ENCODE peak calls at places on chromosomes 13 and 19, in six cellular contexts. G, R, M, O, D and X are unnamed samples.

GRCh38 chr19:37809366-37809765 is 30.0 kb upstream of the ZNF573 start:
- DNase-seq in O (no peak), R (no peak), M (no peak), G (no peak), D (no peak), X (no peak)

GRCh38 chr13:25775275-25775674 is 276.5 kb downstream of the SHISA2 start:
- DNase-seq in D (no peak), M (no peak), O (no peak), R (no peak), G (no peak), X (no peak)

GRCh38 chr19:16249826-16250434 is 52.2 kb downstream of the AP1M1 start:
- DNase-seq in D (no peak), R (no peak), G (peak; percentile 28), O (peak; percentile 11), M (no peak), X (no peak)

GRCh38 chr19:35226748-35227147 is 1.8 kb downstream of the FAM187B start:
- DNase-seq in G (no peak), R (no peak), D (no peak), M (no peak), O (no peak), X (no peak)

GRCh38 chr13:36030670-36031331 is 100.4 kb downstream of the DCLK1 start:
- DNase-seq in R (no peak), G (peak; percentile 97), M (no peak), O (no peak), D (peak; percentile 43), X (no peak)

GRCh38 chr13:67278230-67278629 is 48.1 kb upstream of the PCDH9 start:
- DNase-seq in G (peak; percentile 95), M (no peak), O (peak; percentile 43), D (no peak), R (no peak), X (no peak)

GRCh38 chr13:34035676-34036325 is 217.9 kb downstream of the RFC3 start:
- DNase-seq in M (no peak), O (no peak), G (no peak), D (peak; percentile 96), R (no peak), X (no peak)

GRCh38 chr19:7540761-7541480 is 5.4 kb downstream of the PNPLA6 start:
- DNase-seq in M (no peak), O (no peak), R (no peak), D (no peak), G (peak; percentile 40), X (no peak)

DNA sequence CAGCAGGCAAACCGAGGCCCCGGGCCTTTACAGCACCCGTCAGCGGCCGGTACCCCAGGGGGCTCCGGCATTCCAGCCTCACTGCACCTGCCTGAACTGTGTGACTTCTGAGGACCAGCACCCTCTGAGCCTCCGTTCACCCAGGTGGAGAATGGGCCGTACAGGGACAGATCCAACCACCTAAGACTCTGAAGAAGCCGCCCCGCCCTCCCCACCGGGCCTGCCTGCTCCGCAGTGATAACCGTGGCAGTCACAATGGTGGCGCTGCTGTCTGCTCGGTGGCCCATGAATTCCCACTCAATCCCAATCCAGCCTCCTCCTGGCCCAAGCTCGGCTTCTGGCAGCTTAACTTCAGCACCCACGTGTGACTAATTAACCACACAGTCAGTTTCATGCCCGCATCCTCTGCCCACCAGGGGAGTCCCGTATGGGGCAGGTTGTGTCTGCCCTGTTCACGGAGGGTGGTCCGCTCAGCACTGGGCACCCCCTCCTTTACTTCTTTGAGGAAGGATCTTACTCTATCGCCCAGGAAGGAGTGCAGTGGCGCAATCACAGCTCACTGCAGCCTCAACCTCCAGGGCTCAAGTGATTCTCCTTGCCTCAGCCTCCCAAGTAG is 3.4 kb downstream of the TCF3 start:
- DNase-seq in R (no peak), M (no peak), O (no peak), D (no peak), G (no peak), X (no peak)
- TF ChIP-seq CTCF in R (no peak), M (no peak), O (no peak), D (no peak), G (no peak), X (no peak)

GRCh38 chr13:73286177-73286576 is 227.4 kb downstream of the KLF5 start:
- DNase-seq in G (no peak), D (no peak), R (no peak), M (no peak), O (no peak), X (no peak)
- TF ChIP-seq CTCF in G (no peak), D (peak; percentile 41), R (no peak), M (no peak), O (no peak), X (no peak)

DNA sequence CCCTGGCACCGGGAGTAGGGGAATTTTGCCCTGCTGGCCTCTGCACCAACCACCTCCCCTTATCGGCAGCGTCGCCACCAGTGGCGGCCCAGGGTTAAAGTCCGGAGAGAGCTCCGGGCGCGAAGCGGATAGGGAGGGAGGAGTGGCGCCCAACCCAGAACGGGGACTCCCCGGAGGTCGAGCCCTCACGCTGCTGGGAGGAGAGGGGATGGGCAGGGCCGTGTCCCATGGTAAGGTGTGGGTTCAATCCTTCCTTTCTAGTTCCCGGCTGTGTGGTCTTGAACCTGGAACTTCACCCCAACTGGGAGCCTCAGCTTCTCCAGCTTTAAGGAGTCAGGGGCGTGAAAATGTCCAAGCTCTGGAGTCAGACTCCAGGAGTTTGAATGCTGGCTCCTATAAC is 23.3 kb upstream of the BCL3 start:
- DNase-seq in G (no peak), D (no peak), M (no peak), O (no peak), R (no peak), X (no peak)
- TF ChIP-seq CTCF in G (no peak), D (no peak), M (no peak), O (no peak), R (no peak), X (no peak)

DNA sequence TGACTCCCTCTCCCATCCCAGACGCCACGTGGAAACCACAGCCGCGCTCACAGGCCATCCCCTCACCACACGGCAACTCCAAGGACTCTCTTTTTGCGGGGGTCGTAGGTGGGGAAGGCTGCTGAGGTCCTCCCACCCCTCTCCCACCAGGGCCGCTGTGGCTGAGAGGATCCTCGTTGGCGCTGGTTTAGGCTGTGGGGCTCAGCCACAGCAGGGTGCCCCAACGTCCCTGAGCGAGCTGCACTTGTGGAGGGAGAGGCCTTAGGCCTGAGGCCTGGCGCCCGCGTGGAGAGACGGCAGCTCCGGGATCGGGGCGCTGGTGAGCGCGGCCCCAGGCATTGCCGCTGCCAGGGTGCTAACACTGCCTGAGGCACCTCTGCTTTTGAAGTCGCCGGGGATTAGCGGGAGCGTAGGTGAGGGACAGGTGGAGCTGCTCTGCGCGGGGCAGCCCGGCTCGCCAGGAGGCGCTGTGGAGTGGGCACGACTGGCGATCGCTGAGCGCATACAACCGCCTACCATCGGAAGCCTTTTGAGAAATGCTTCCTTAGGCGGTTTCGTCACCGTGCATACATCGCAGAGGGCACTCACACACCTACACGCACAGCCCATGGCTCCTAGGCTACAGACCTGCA is 9.0 kb downstream of the ZSCAN1 start:
- DNase-seq in O (no peak), D (no peak), R (no peak), M (no peak), G (no peak), X (no peak)
- TF ChIP-seq CTCF in O (no peak), D (no peak), R (no peak), M (no peak), G (no peak), X (no peak)

GRCh38 chr13:76296751-76297150 is 589.5 kb downstream of the KCTD12 start:
- DNase-seq in R (no peak), D (no peak), O (no peak), G (no peak), M (no peak), X (no peak)

GRCh38 chr13:76297331-76297730 is 588.9 kb downstream of the KCTD12 start:
- DNase-seq in G (no peak), D (no peak), M (no peak), R (no peak), O (no peak), X (no peak)

DNA sequence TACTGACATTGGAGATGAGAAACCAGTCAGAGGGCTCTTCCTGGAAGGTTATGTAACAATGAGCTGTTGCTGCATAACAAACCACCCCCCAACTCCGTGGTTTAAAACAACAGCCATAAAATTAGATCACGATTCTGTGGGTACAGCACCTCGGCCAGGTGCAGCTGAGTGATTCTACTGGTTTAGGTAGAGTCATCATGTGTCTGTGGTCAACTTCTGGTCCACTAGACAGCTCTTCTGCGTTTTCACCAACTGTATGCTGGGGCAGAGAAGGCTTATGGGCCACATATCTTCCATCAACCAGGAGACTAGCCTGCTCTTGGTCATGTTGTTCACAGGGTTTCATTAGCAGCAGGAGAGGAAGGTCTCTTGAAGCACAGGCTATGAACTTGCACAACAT is 585.5 kb downstream of the KCTD12 start:
- DNase-seq in O (no peak), D (no peak), M (no peak), G (no peak), R (no peak), X (no peak)
- TF ChIP-seq CTCF in O (no peak), D (no peak), M (no peak), G (no peak), R (no peak), X (no peak)